ENCODE peak calls at places on chromosomes 3 and 15, in six cellular contexts. One of them, this sample, is unnamed.

GRCh38 chr3:45962033-45962432 is 18.8 kb downstream of the CXCR6 start:
- DNase-seq in heart left ventricle: no peak
- DNase-seq in adrenal gland: no peak
- DNase-seq in cardiac muscle cell: no peak
- DNase-seq in CD8-positive, alpha-beta T cell: no peak
- DNase-seq in HCT116: no peak
- DNase-seq in this sample: no peak

GRCh38 chr15:97235285-97235985 is 725.1 kb upstream of the ARRDC4 start:
- DNase-seq in adrenal gland: peak; percentile 48
- DNase-seq in heart left ventricle: no peak
- DNase-seq in cardiac muscle cell: peak; percentile 60
- DNase-seq in HCT116: peak; percentile 15
- DNase-seq in CD8-positive, alpha-beta T cell: no peak
- DNase-seq in this sample: peak; percentile 35

GRCh38 chr3:49785565-49786356 is 581 bp downstream of the IP6K1 start:
- DNase-seq in heart left ventricle: no peak
- DNase-seq in adrenal gland: peak; percentile 50
- DNase-seq in HCT116: no peak
- DNase-seq in CD8-positive, alpha-beta T cell: no peak
- DNase-seq in cardiac muscle cell: peak; percentile 40
- DNase-seq in this sample: peak; percentile 30

GRCh38 chr3:123154346-123154985 is 47.3 kb upstream of the SEC22A start:
- DNase-seq in HCT116: no peak
- DNase-seq in heart left ventricle: no peak
- DNase-seq in CD8-positive, alpha-beta T cell: no peak
- DNase-seq in adrenal gland: no peak
- DNase-seq in cardiac muscle cell: no peak
- DNase-seq in this sample: no peak

GRCh38 chr3:178421069-178421468 is 115.2 kb upstream of the KCNMB2 start:
- DNase-seq in heart left ventricle: no peak
- DNase-seq in cardiac muscle cell: no peak
- DNase-seq in adrenal gland: no peak
- DNase-seq in CD8-positive, alpha-beta T cell: no peak
- DNase-seq in HCT116: no peak
- DNase-seq in this sample: no peak

GRCh38 chr15:70351941-70352774 is 254.4 kb upstream of the TLE3 start:
- DNase-seq in CD8-positive, alpha-beta T cell: no peak
- DNase-seq in HCT116: no peak
- DNase-seq in heart left ventricle: no peak
- DNase-seq in adrenal gland: no peak
- DNase-seq in cardiac muscle cell: no peak
- DNase-seq in this sample: no peak

GRCh38 chr3:110165344-110165743 is 828.0 kb upstream of the DPPA4 start:
- DNase-seq in cardiac muscle cell: peak; percentile 2
- DNase-seq in heart left ventricle: no peak
- DNase-seq in CD8-positive, alpha-beta T cell: no peak
- DNase-seq in adrenal gland: no peak
- DNase-seq in HCT116: no peak
- DNase-seq in this sample: no peak

GRCh38 chr3:44924102-44925084 is 50.0 kb downstream of the TGM4 start:
- DNase-seq in heart left ventricle: no peak
- DNase-seq in HCT116: no peak
- DNase-seq in adrenal gland: peak; percentile 24
- DNase-seq in cardiac muscle cell: peak; percentile 81
- DNase-seq in CD8-positive, alpha-beta T cell: no peak
- DNase-seq in this sample: no peak

GRCh38 chr3:111692593-111693552 is 97.7 kb upstream of the ZBED2 start:
- DNase-seq in CD8-positive, alpha-beta T cell: no peak
- DNase-seq in adrenal gland: no peak
- DNase-seq in HCT116: no peak
- DNase-seq in heart left ventricle: peak; percentile 64
- DNase-seq in cardiac muscle cell: no peak
- DNase-seq in this sample: no peak

GRCh38 chr15:31215490-31216209 is 111.0 kb upstream of the KLF13 start:
- DNase-seq in HCT116: no peak
- DNase-seq in heart left ventricle: peak; percentile 81
- DNase-seq in cardiac muscle cell: peak; percentile 76
- DNase-seq in adrenal gland: peak; percentile 82
- DNase-seq in CD8-positive, alpha-beta T cell: peak; percentile 75
- DNase-seq in this sample: peak; percentile 63

GRCh38 chr3:159928692-159929091 is 59.9 kb upstream of the IL12A start:
- DNase-seq in CD8-positive, alpha-beta T cell: no peak
- DNase-seq in HCT116: no peak
- DNase-seq in adrenal gland: no peak
- DNase-seq in heart left ventricle: no peak
- DNase-seq in cardiac muscle cell: peak; percentile 86
- DNase-seq in this sample: peak; percentile 93

GRCh38 chr3:171309906-171310359 is 150.3 kb downstream of the TNIK start:
- DNase-seq in adrenal gland: no peak
- DNase-seq in HCT116: no peak
- DNase-seq in heart left ventricle: no peak
- DNase-seq in CD8-positive, alpha-beta T cell: no peak
- DNase-seq in cardiac muscle cell: peak; percentile 74
- DNase-seq in this sample: no peak

GRCh38 chr3:108524547-108524946 is 14.2 kb upstream of the MYH15 start:
- DNase-seq in CD8-positive, alpha-beta T cell: no peak
- DNase-seq in heart left ventricle: no peak
- DNase-seq in cardiac muscle cell: no peak
- DNase-seq in HCT116: no peak
- DNase-seq in adrenal gland: no peak
- DNase-seq in this sample: no peak

GRCh38 chr3:197269024-197269423 is 29.4 kb downstream of the DLG1 start:
- DNase-seq in adrenal gland: no peak
- DNase-seq in heart left ventricle: no peak
- DNase-seq in cardiac muscle cell: no peak
- DNase-seq in HCT116: no peak
- DNase-seq in CD8-positive, alpha-beta T cell: no peak
- DNase-seq in this sample: no peak

GRCh38 chr3:65875395-65876027 is 163.2 kb downstream of the MAGI1 start:
- DNase-seq in adrenal gland: peak; percentile 25
- DNase-seq in heart left ventricle: no peak
- DNase-seq in cardiac muscle cell: no peak
- DNase-seq in CD8-positive, alpha-beta T cell: no peak
- DNase-seq in HCT116: no peak
- DNase-seq in this sample: no peak

GRCh38 chr3:133478624-133479023 is 78.8 kb downstream of the BFSP2 start:
- DNase-seq in HCT116: no peak
- DNase-seq in cardiac muscle cell: no peak
- DNase-seq in heart left ventricle: no peak
- DNase-seq in CD8-positive, alpha-beta T cell: no peak
- DNase-seq in adrenal gland: no peak
- DNase-seq in this sample: no peak
- H3K4me3 ChIP-seq in HCT116: no peak overlapping the region
- H3K4me3 ChIP-seq in cardiac muscle cell: no peak overlapping the region
- H3K4me3 ChIP-seq in heart left ventricle: no peak overlapping the region
- H3K4me3 ChIP-seq in CD8-positive, alpha-beta T cell: no peak overlapping the region
- H3K4me3 ChIP-seq in adrenal gland: no peak overlapping the region
- H3K4me3 ChIP-seq in this sample: no peak overlapping the region

DNA sequence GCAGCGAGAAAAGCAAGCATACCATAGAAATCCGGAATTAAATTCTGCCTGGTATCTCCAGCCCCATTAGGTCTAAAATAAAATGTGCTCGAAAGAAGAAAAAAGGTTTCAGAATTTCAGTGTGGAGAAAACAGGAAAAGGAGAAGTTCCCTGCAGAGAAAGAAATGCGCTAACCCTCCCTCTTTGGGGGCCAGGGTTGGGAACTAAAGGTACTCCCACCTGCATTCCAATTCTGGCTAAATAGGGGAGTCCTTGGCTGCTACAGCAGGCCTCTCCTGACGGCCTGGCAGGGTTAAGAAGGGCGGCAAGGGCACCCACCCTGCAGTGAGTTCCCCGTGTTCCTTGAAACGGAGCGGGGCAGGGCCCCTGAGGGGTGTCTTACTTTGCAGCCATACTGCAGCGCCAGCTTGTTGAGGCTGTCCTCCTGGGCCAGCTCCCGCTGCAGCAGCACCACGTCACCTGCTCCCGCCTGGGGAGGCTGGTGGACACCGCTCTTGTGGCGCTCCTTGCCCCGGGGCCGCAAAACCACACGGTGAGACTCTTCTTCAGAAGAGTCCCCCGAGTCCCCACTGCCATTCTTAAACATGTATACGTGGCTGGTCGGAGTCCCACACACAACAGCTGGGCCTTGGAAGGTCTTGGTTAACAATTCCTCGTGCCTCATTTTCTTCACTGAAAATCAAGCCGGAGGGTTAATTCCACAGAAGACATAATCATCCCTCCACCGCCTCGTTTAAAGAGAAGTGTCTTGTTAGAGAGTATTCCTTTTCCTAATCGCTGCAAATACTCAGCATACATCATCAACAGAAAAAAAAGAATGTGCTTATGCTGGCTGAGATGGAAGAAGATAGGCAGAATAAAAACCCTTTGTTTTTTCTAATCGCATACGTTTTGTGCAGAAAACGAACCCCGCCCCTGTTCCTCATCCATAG is 1.6 kb downstream of the LYSMD4 start:
- DNase-seq in HCT116: no peak
- DNase-seq in CD8-positive, alpha-beta T cell: no peak
- DNase-seq in heart left ventricle: no peak
- DNase-seq in adrenal gland: no peak
- DNase-seq in cardiac muscle cell: peak; percentile 35
- DNase-seq in this sample: no peak
- H3K4me3 ChIP-seq in HCT116: peak overlapping the region; percentile 73
- H3K4me3 ChIP-seq in CD8-positive, alpha-beta T cell: peak overlapping the region; percentile 69
- H3K4me3 ChIP-seq in heart left ventricle: peak overlapping the region; percentile 96
- H3K4me3 ChIP-seq in adrenal gland: no peak overlapping the region
- H3K4me3 ChIP-seq in cardiac muscle cell: peak overlapping the region; percentile 70
- H3K4me3 ChIP-seq in this sample: no peak overlapping the region

DNA sequence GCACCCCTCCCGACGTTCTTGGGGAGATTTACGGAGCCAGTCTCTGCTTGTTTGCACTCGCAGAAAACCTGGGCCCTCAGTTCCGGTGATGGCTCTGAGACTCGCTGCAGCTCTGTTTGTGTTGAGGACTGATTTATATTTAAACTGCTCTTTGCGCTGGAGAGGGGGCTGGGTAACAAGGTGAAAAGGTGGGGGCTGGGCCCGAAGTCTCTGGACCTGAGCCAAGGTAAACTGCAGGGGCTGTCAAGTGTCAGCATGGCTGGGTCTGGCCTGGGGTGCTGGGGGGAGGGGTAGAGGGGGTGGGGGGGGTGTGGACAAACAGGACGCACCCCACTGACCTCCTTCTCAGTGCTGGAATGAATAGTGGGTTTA is 643 bp upstream of the SLCO2A1 start:
- DNase-seq in adrenal gland: no peak
- DNase-seq in CD8-positive, alpha-beta T cell: no peak
- DNase-seq in cardiac muscle cell: no peak
- DNase-seq in heart left ventricle: no peak
- DNase-seq in HCT116: no peak
- DNase-seq in this sample: no peak
- H3K4me3 ChIP-seq in adrenal gland: no peak overlapping the region
- H3K4me3 ChIP-seq in CD8-positive, alpha-beta T cell: no peak overlapping the region
- H3K4me3 ChIP-seq in cardiac muscle cell: peak overlapping the region; percentile 64
- H3K4me3 ChIP-seq in heart left ventricle: peak overlapping the region; percentile 59
- H3K4me3 ChIP-seq in HCT116: no peak overlapping the region
- H3K4me3 ChIP-seq in this sample: no peak overlapping the region

DNA sequence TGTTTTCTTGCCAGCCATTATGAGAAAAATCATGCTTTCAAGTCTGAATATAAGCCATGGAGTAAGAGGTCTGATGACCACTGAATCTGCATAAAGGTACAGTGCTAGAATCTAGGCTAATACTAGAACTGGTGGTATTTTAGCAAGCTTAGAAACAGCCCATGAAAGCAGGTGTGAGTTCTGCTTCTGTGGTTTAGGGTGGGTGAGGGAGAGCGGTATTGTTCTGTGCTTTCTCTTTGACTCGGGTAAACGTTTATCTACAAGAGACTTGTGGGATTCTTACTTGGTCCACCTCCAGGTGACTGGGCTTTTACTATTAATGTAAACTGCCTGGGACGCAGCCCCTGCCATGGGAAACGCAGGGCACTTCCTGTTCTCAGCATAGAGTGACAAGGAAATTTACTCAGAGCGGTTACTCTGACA is 55.2 kb downstream of the PGPEP1L start:
- DNase-seq in heart left ventricle: no peak
- DNase-seq in adrenal gland: no peak
- DNase-seq in CD8-positive, alpha-beta T cell: no peak
- DNase-seq in cardiac muscle cell: no peak
- DNase-seq in HCT116: no peak
- DNase-seq in this sample: no peak
- H3K4me3 ChIP-seq in heart left ventricle: no peak overlapping the region
- H3K4me3 ChIP-seq in adrenal gland: no peak overlapping the region
- H3K4me3 ChIP-seq in CD8-positive, alpha-beta T cell: no peak overlapping the region
- H3K4me3 ChIP-seq in cardiac muscle cell: no peak overlapping the region
- H3K4me3 ChIP-seq in HCT116: no peak overlapping the region
- H3K4me3 ChIP-seq in this sample: no peak overlapping the region

DNA sequence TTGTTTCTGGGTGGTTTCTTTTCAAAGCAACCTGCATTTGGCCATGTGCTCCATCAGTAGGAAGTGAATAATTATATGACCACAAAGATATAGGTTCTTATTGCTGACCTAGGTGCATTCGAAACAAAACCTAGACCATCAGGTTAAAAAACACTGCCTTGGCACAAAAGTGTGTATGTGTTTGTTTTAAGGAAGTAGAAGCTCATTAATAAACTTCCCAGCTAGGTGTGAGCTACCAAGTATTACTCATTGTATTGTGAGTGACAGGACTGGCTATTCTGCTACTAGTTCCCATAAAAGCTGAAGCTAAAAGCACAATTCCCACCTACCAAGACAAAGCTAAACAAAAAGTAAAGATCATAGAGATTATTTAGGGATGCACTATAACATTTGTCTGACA is 168.2 kb downstream of the TP63 start:
- DNase-seq in cardiac muscle cell: no peak
- DNase-seq in adrenal gland: no peak
- DNase-seq in HCT116: no peak
- DNase-seq in CD8-positive, alpha-beta T cell: no peak
- DNase-seq in heart left ventricle: no peak
- DNase-seq in this sample: no peak
- H3K4me3 ChIP-seq in cardiac muscle cell: no peak overlapping the region
- H3K4me3 ChIP-seq in adrenal gland: no peak overlapping the region
- H3K4me3 ChIP-seq in HCT116: no peak overlapping the region
- H3K4me3 ChIP-seq in CD8-positive, alpha-beta T cell: no peak overlapping the region
- H3K4me3 ChIP-seq in heart left ventricle: no peak overlapping the region
- H3K4me3 ChIP-seq in this sample: no peak overlapping the region

GRCh38 chr15:80780416-80781221 is 1.4 kb downstream of the CEMIP start:
- DNase-seq in HCT116: no peak
- DNase-seq in adrenal gland: peak; percentile 38
- DNase-seq in cardiac muscle cell: peak; percentile 74
- DNase-seq in CD8-positive, alpha-beta T cell: no peak
- DNase-seq in heart left ventricle: peak; percentile 55
- DNase-seq in this sample: peak; percentile 62
- H3K4me3 ChIP-seq in HCT116: no peak overlapping the region
- H3K4me3 ChIP-seq in adrenal gland: no peak overlapping the region
- H3K4me3 ChIP-seq in cardiac muscle cell: no peak overlapping the region
- H3K4me3 ChIP-seq in CD8-positive, alpha-beta T cell: no peak overlapping the region
- H3K4me3 ChIP-seq in heart left ventricle: no peak overlapping the region
- H3K4me3 ChIP-seq in this sample: peak overlapping the region; percentile 49